ENCODE peak calls at places on chromosomes 4 and X, in ten cellular contexts. J is AG08396, C is heart right ventricle, R is uterus, E is pancreas, K is A549, L is EL, D is HuH-7, W is mesendoderm, B is NCI-H2029. H is an unnamed sample.

GRCh38 chr4:139223682-139224317 is 46.8 kb upstream of the ELF2 start:
- DNase-seq in J (no peak), C (peak), R (no peak), E (no peak), K (no peak), L (peak), D (no peak), W (no peak), B (no peak), H (no peak)

GRCh38 chrX:53716328-53717088 is 30.0 kb upstream of the HUWE1 start:
- DNase-seq in J (no peak), C (no peak), R (no peak), E (no peak), K (no peak), L (peak), D (no peak), W (no peak), B (no peak), H (no peak)

GRCh38 chrX:150486011-150486410 is 82.4 kb upstream of the MTM1 start:
- DNase-seq in J (peak), C (peak), R (peak), E (peak), K (peak), L (peak), D (peak), W (peak), B (peak), H (peak)

GRCh38 chr4:7278071-7278765 is 85.9 kb downstream of the SORCS2 start:
- DNase-seq in J (no peak), C (no peak), R (no peak), E (no peak), K (no peak), L (no peak), D (no peak), W (no peak), B (no peak), H (no peak)

GRCh38 chr4:153222790-153223417 is 18.7 kb downstream of the TRIM2 start:
- DNase-seq in J (peak), C (peak), R (peak), E (peak), K (no peak), L (peak), D (peak), W (peak), B (no peak), H (peak)

GRCh38 chr4:168540086-168540864 is 43.4 kb downstream of the PALLD start:
- DNase-seq in J (no peak), C (no peak), R (no peak), E (no peak), K (peak), L (peak), D (no peak), W (peak), B (no peak), H (no peak)

GRCh38 chrX:23792861-23793553 is 10.0 kb downstream of the SAT1 start:
- DNase-seq in J (no peak), C (no peak), R (no peak), E (no peak), K (no peak), L (no peak), D (no peak), W (no peak), B (peak), H (no peak)

GRCh38 chrX:29243942-29244341 is 656.7 kb downstream of the IL1RAPL1 start:
- DNase-seq in J (no peak), C (no peak), R (no peak), E (no peak), K (no peak), L (no peak), D (no peak), W (no peak), B (no peak), H (no peak)

GRCh38 chr4:55013431-55013955 is 111.9 kb downstream of the KDR start:
- DNase-seq in J (no peak), C (no peak), R (no peak), E (no peak), K (no peak), L (no peak), D (no peak), W (peak), B (no peak), H (no peak)

GRCh38 chr4:169234137-169234855 is 36.5 kb downstream of the SH3RF1 start:
- DNase-seq in J (no peak), C (no peak), R (no peak), E (no peak), K (no peak), L (no peak), D (no peak), W (no peak), B (no peak), H (no peak)

GRCh38 chrX:994780-995179 is 217.7 kb downstream of the CRLF2 start:
- DNase-seq in J (no peak), C (no peak), R (no peak), E (no peak), K (no peak), L (no peak), D (no peak), W (no peak), B (no peak), H (no peak)

GRCh38 chrX:15977644-15978043 is 123.0 kb upstream of the AP1S2 start:
- DNase-seq in J (no peak), C (no peak), R (no peak), E (no peak), K (no peak), L (no peak), D (no peak), W (peak), B (no peak), H (no peak)

GRCh38 chr4:157265281-157265680 is 44.8 kb downstream of the GRIA2 start:
- DNase-seq in J (peak), C (no peak), R (peak), E (no peak), K (no peak), L (no peak), D (peak), W (peak), B (peak), H (no peak)

GRCh38 chr4:73869130-73870055 is at the start of gene CXCL1:
- DNase-seq in J (peak), C (peak), R (no peak), E (peak), K (peak), L (peak), D (no peak), W (peak), B (no peak), H (peak)

GRCh38 chr4:69749771-69750170 is 10.6 kb downstream of the SULT1B1 start:
- DNase-seq in J (no peak), C (no peak), R (no peak), E (no peak), K (no peak), L (no peak), D (no peak), W (no peak), B (no peak), H (no peak)

GRCh38 chr4:100933628-100934027 is 413.7 kb downstream of the PPP3CA start:
- DNase-seq in J (peak), C (no peak), R (no peak), E (no peak), K (peak), L (peak), D (no peak), W (peak), B (no peak), H (no peak)

GRCh38 chr4:140884431-140885058 is 128.4 kb upstream of the TBC1D9 start:
- DNase-seq in J (peak), C (no peak), R (peak), E (peak), K (peak), L (peak), D (peak), W (peak), B (peak), H (peak)

GRCh38 chr4:71270901-71271300 is 67.9 kb upstream of the SLC4A4 start:
- DNase-seq in J (no peak), C (no peak), R (no peak), E (peak), K (peak), L (peak), D (peak), W (peak), B (peak), H (no peak)

GRCh38 chr4:178329226-178329872 is 887.1 kb upstream of the AGA start:
- DNase-seq in J (no peak), C (no peak), R (no peak), E (no peak), K (no peak), L (no peak), D (no peak), W (no peak), B (no peak), H (no peak)

GRCh38 chrX:13570245-13570573 is 808 bp downstream of the EGFL6 start:
- DNase-seq in J (no peak), C (no peak), R (no peak), E (no peak), K (no peak), L (no peak), D (no peak), W (no peak), B (no peak), H (no peak)

GRCh38 chr4:187304131-187304530 is 580.5 kb upstream of the FAT1 start:
- DNase-seq in J (no peak), C (no peak), R (no peak), E (no peak), K (no peak), L (no peak), D (no peak), W (peak), B (no peak), H (no peak)

GRCh38 chr4:70632028-70632427 is 3.5 kb downstream of the ENAM start:
- DNase-seq in J (no peak), C (no peak), R (no peak), E (no peak), K (peak), L (peak), D (no peak), W (peak), B (no peak), H (no peak)

GRCh38 chr4:3013839-3014350 is 50.5 kb downstream of the GRK4 start:
- DNase-seq in J (no peak), C (no peak), R (no peak), E (peak), K (no peak), L (no peak), D (peak), W (peak), B (no peak), H (no peak)

GRCh38 chr4:55736605-55737183 is 82.9 kb upstream of the EXOC1L start:
- DNase-seq in J (no peak), C (no peak), R (no peak), E (no peak), K (no peak), L (no peak), D (no peak), W (no peak), B (no peak), H (no peak)

GRCh38 chrX:132614297-132614696 is 125.5 kb upstream of the MBNL3 start:
- DNase-seq in J (no peak), C (no peak), R (no peak), E (no peak), K (peak), L (no peak), D (no peak), W (peak), B (no peak), H (no peak)

GRCh38 chr4:140789752-140790151 is 33.6 kb upstream of the TBC1D9 start:
- DNase-seq in J (no peak), C (no peak), R (no peak), E (no peak), K (no peak), L (peak), D (no peak), W (no peak), B (no peak), H (no peak)

GRCh38 chr4:145404754-145405153 is 76.9 kb upstream of the SMAD1 start:
- DNase-seq in J (no peak), C (no peak), R (no peak), E (no peak), K (no peak), L (no peak), D (no peak), W (no peak), B (no peak), H (no peak)

GRCh38 chr4:81038636-81039350 is 8.3 kb downstream of the BMP3 start:
- DNase-seq in J (no peak), C (no peak), R (no peak), E (no peak), K (no peak), L (no peak), D (no peak), W (no peak), B (no peak), H (no peak)

GRCh38 chrX:1427756-1428155 is 25.0 kb downstream of the ASMTL start:
- DNase-seq in J (no peak), C (no peak), R (no peak), E (no peak), K (no peak), L (no peak), D (no peak), W (no peak), B (no peak), H (no peak)

GRCh38 chrX:71909956-71910355 is 689 bp upstream of the NHSL2 start:
- DNase-seq in J (no peak), C (peak), R (peak), E (no peak), K (peak), L (no peak), D (no peak), W (peak), B (no peak), H (peak)

GRCh38 chrX:68832101-68832416 is 3.2 kb downstream of the EFNB1 start:
- DNase-seq in J (peak), C (peak), R (peak), E (no peak), K (no peak), L (peak), D (no peak), W (peak), B (no peak), H (peak)

GRCh38 chr4:93828332-93828829 is at the start of gene ATOH1:
- DNase-seq in J (peak), C (peak), R (no peak), E (peak), K (peak), L (no peak), D (peak), W (peak), B (no peak), H (peak)

GRCh38 chr4:88040707-88041106 is 33.3 kb downstream of the PKD2 start:
- DNase-seq in J (no peak), C (no peak), R (no peak), E (no peak), K (no peak), L (peak), D (no peak), W (no peak), B (no peak), H (no peak)

GRCh38 chr4:160514126-160514525 is 1411.2 kb downstream of the RAPGEF2 start:
- DNase-seq in J (no peak), C (no peak), R (no peak), E (no peak), K (no peak), L (no peak), D (no peak), W (no peak), B (no peak), H (no peak)

GRCh38 chrX:103637604-103638338 is 9.0 kb downstream of the TCEAL1 start:
- DNase-seq in J (no peak), C (no peak), R (no peak), E (no peak), K (peak), L (no peak), D (no peak), W (no peak), B (no peak), H (no peak)

GRCh38 chr4:14165253-14165942 is 537.9 kb upstream of the BOD1L1 start:
- DNase-seq in J (no peak), C (no peak), R (no peak), E (no peak), K (no peak), L (no peak), D (no peak), W (no peak), B (no peak), H (no peak)

GRCh38 chr4:165379662-165380061 is 854 bp downstream of the CPE start:
- DNase-seq in J (no peak), C (peak), R (peak), E (no peak), K (no peak), L (no peak), D (no peak), W (peak), B (no peak), H (peak)

GRCh38 chr4:44563496-44563895 is 87.9 kb downstream of the YIPF7 start:
- DNase-seq in J (no peak), C (no peak), R (no peak), E (no peak), K (no peak), L (no peak), D (no peak), W (no peak), B (no peak), H (no peak)

GRCh38 chr4:151717909-151718613 is 42.7 kb downstream of the GATB start:
- DNase-seq in J (no peak), C (no peak), R (no peak), E (no peak), K (no peak), L (no peak), D (no peak), W (no peak), B (no peak), H (no peak)

H was measured in ecto neural progenitor cell.